ENCODE peak calls at places on chromosome 10, in nine cellular contexts. I, R, K, C, G, T, U, Q and O are unnamed samples.

GRCh38 chr10:110746254-110746826 is 102.2 kb downstream of the RBM20 start:
- DNase-seq in G (peak; percentile 83), R (peak; percentile 56), Q (peak; percentile 84), C (peak; percentile 30), T (peak; percentile 91), U (peak; percentile 74), K (peak; percentile 74), I (peak; percentile 55), O (no peak)

GRCh38 chr10:5905854-5906507 is 15.9 kb downstream of the FBH1 start:
- DNase-seq in G (no peak), U (peak; percentile 48), I (peak; percentile 42), R (no peak), Q (no peak), C (no peak), K (peak; percentile 30), T (no peak), O (no peak)

GRCh38 chr10:37712489-37713131 is 144.8 kb downstream of the ZNF248 start:
- DNase-seq in T (no peak), K (no peak), G (no peak), U (no peak), R (no peak), Q (no peak), I (peak; percentile 87), C (no peak), O (no peak)

GRCh38 chr10:117334921-117335320 is 40.3 kb downstream of the PDZD8 start:
- DNase-seq in T (no peak), R (no peak), C (no peak), U (no peak), I (no peak), G (no peak), K (no peak), Q (peak; percentile 10), O (no peak)

GRCh38 chr10:95290801-95291633 is at the start of gene PDLIM1:
- DNase-seq in Q (peak; percentile 74), R (peak; percentile 56), U (peak; percentile 88), K (peak; percentile 89), G (peak; percentile 29), I (peak; percentile 40), C (peak; percentile 16), T (peak; percentile 78), O (peak; percentile 87)

GRCh38 chr10:100370976-100371706 is 24.1 kb downstream of the SCD start:
- DNase-seq in I (peak; percentile 91), U (peak; percentile 93), C (peak; percentile 90), K (peak; percentile 91), R (peak; percentile 94), T (peak; percentile 84), G (peak; percentile 92), Q (peak; percentile 95), O (peak; percentile 86)

GRCh38 chr10:102195301-102195870 is 30.7 kb upstream of the ELOVL3 start:
- DNase-seq in Q (no peak), K (no peak), R (peak; percentile 19), G (no peak), T (peak; percentile 11), U (no peak), C (no peak), I (no peak), O (peak; percentile 26)

GRCh38 chr10:89535185-89536012 is at the start of gene SLC16A12:
- DNase-seq in I (no peak), R (peak; percentile 29), T (peak; percentile 6), K (no peak), Q (peak; percentile 22), G (no peak), U (no peak), C (no peak), O (no peak)

GRCh38 chr10:82089327-82089726 is 214.3 kb downstream of the NRG3 start:
- DNase-seq in G (no peak), K (no peak), T (no peak), R (no peak), I (no peak), C (no peak), Q (no peak), U (no peak), O (no peak)

GRCh38 chr10:32946108-32946507 is 11.9 kb downstream of the ITGB1 start:
- DNase-seq in G (no peak), I (no peak), T (no peak), C (no peak), U (no peak), K (no peak), Q (no peak), R (no peak), O (no peak)
- H3K4me3 ChIP-seq in G (no peak overlapping the region), I (no peak overlapping the region), T (no peak overlapping the region), C (no peak overlapping the region), U (no peak overlapping the region), K (no peak overlapping the region), Q (no peak overlapping the region), R (no peak overlapping the region), O (no peak overlapping the region)

DNA sequence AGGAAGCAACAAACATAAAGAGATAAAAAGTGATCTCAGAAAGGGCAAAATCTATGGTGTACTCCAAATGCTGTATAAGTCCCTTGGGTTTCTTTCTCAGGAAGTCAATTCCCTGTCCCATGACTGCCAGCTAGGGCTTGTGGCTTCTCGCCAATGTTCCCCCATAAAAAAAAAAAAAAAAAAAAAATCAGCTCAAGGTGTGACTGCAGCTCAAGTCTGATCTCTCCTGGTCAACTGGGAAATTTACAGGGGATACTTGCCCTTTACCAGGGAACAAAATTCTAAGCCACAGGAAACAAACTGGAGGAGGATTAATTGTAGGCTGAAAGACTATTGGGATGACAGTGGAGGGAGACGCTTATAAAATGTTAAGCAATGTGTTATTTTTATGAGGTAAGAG is 76.0 kb downstream of the PCGF5 start:
- DNase-seq in C (no peak), R (peak; percentile 29), Q (peak; percentile 50), G (peak; percentile 23), I (no peak), K (no peak), U (no peak), T (peak; percentile 19), O (no peak)
- TF ChIP-seq CTCF in C (peak; percentile 30), R (peak; percentile 29), Q (peak; percentile 33), G (peak; percentile 29), I (no peak), K (no peak), U (no peak), T (peak; percentile 24), O (no peak)

GRCh38 chr10:114273910-114274309 is 34.9 kb downstream of the VWA2 start:
- DNase-seq in R (no peak), U (peak; percentile 17), G (no peak), C (no peak), K (no peak), Q (no peak), T (no peak), I (no peak), O (peak; percentile 45)
- H3K4me3 ChIP-seq in R (no peak overlapping the region), U (no peak overlapping the region), G (no peak overlapping the region), C (no peak overlapping the region), K (no peak overlapping the region), Q (no peak overlapping the region), T (no peak overlapping the region), I (no peak overlapping the region), O (no peak overlapping the region)

DNA sequence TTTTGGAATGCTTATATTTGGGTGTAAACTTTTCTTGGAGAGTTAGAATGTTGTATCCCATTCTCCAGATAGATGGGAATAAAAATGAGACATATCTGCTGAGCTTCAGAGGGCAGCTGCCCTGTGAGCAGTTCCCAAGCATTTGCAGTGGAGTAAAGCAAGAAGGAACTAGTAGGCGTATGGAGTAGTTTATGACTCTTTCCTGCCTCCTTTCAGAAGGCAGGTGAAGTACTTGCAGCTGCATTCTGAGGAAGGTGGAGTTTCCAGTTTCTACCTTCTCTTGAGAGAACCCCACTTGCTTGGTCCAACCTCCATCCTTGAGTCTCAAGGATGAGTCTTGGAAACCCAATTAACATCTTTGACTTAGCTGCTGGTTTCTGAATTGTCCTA is 563.6 kb downstream of the LRMDA start:
- DNase-seq in T (no peak), K (no peak), G (no peak), C (no peak), R (no peak), U (no peak), I (no peak), Q (no peak), O (no peak)
- TF ChIP-seq CTCF in T (no peak), K (no peak), G (no peak), C (no peak), R (no peak), U (no peak), I (no peak), Q (no peak), O (no peak)

DNA sequence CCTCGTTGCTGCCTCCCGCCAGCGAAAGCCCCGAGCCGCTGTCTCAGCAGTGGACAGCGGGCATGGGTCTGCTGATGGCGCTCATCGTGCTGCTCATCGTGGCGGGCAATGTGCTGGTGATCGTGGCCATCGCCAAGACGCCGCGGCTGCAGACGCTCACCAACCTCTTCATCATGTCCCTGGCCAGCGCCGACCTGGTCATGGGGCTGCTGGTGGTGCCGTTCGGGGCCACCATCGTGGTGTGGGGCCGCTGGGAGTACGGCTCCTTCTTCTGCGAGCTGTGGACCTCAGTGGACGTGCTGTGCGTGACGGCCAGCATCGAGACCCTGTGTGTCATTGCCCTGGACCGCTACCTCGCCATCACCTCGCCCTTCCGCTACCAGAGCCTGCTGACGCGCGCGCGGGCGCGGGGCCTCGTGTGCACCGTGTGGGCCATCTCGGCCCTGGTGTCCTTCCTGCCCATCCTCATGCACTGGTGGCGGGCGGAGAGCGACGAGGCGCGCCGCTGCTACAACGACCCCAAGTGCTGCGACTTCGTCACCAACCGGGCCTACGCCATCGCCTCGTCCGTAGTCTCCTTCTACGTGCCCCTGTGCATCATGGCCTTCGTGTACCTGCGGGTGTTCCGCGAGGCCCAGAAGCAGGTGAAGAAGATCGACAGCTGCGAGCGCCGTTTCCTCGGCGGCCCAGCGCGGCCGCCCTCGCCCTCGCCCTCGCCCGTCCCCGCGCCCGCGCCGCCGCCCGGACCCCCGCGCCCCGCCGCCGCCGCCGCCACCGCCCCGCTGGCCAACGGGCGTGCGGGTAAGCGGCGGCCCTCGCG is 795 bp downstream of the ADRB1 start:
- DNase-seq in R (no peak), G (no peak), K (no peak), Q (no peak), I (no peak), T (no peak), C (no peak), U (no peak), O (no peak)
- H3K4me3 ChIP-seq in R (no peak overlapping the region), G (no peak overlapping the region), K (peak overlapping the region; percentile 49), Q (no peak overlapping the region), I (no peak overlapping the region), T (no peak overlapping the region), C (no peak overlapping the region), U (peak overlapping the region; percentile 48), O (peak overlapping the region; percentile 76)

GRCh38 chr10:14837756-14838581 is at the start of the genes CDNF, HSPA14 and MSANTD7:
- DNase-seq in C (peak; percentile 96), R (peak; percentile 98), Q (peak; percentile 100), I (peak; percentile 99), K (peak; percentile 100), U (peak; percentile 100), G (peak; percentile 99), T (peak; percentile 99), O (peak; percentile 99)
- TF ChIP-seq CTCF in C (no peak), R (no peak), Q (no peak), I (no peak), K (no peak), U (no peak), G (no peak), T (no peak), O (no peak)